ENCODE peak calls at places on chromosomes 4 and X, in seven cellular contexts. S is C1 segment of cervical spinal cord, R is hepatic stellate cell, D is nephron progenitor cell, W is T1000, P is germinal center, V is AG20443. B is an unnamed sample.

GRCh38 chr4:145176641-145177432 is 3.6 kb downstream of the OTUD4 start:
- DNase-seq in S (no peak), R (no peak), D (no peak), W (no peak), P (no peak), V (no peak), B (no peak)

GRCh38 chr4:83552085-83552484 is 16.2 kb downstream of the GPAT3 start:
- DNase-seq in S (no peak), R (peak), D (no peak), W (peak), P (no peak), V (peak), B (no peak)

GRCh38 chr4:2243682-2244380 is 1.9 kb upstream of the HAUS3 start:
- DNase-seq in S (peak), R (peak), D (peak), W (no peak), P (no peak), V (peak), B (no peak)

GRCh38 chr4:26751004-26751403 is 109.6 kb upstream of the STIM2 start:
- DNase-seq in S (no peak), R (no peak), D (no peak), W (no peak), P (no peak), V (no peak), B (no peak)

GRCh38 chr4:100781433-100781832 is 263.6 kb upstream of the EMCN start:
- DNase-seq in S (no peak), R (no peak), D (no peak), W (no peak), P (no peak), V (no peak), B (no peak)

GRCh38 chrX:54494970-54495813 is 842 bp downstream of the FGD1 start:
- DNase-seq in S (no peak), R (no peak), D (peak), W (no peak), P (no peak), V (peak), B (no peak)

GRCh38 chr4:3122081-3122563 is 47.6 kb downstream of the HTT start:
- DNase-seq in S (no peak), R (no peak), D (no peak), W (no peak), P (no peak), V (peak), B (no peak)

GRCh38 chrX:110310896-110311295 is 7.0 kb downstream of the AMMECR1 start:
- DNase-seq in S (no peak), R (no peak), D (no peak), W (no peak), P (no peak), V (no peak), B (peak)

GRCh38 chr4:38204317-38205060 is 244.3 kb downstream of the PTTG2 start:
- DNase-seq in S (peak), R (no peak), D (no peak), W (no peak), P (no peak), V (no peak), B (no peak)